ENCODE peak calls at places on chromosomes 12 and 14, in eight cellular contexts. Y is HCT116, X is breast epithelium, O is GM23338, B is suprapubic skin, M is upper lobe of left lung, T is stomach, K is endothelial cell of umbilical vein. W is an unnamed sample. For H3K4me1, the result is how much of the 10 kb centered on the place peaks cover.

GRCh38 chr14:78075033-78075432 is 95.1 kb upstream of the NRXN3 start:
- DNase-seq in O (no peak), X (no peak), M (no peak), K (no peak), T (no peak), Y (no peak), B (no peak), W (no peak)

GRCh38 chr14:58296731-58297130 is 1.6 kb upstream of the ARID4A start:
- DNase-seq in O (no peak), M (no peak), T (no peak), Y (no peak), K (peak), B (no peak), X (no peak), W (no peak)

GRCh38 chr12:113418213-113418879 is 3.8 kb upstream of the SDSL start:
- DNase-seq in B (no peak), K (no peak), X (no peak), M (peak), O (no peak), Y (no peak), T (no peak), W (no peak)

GRCh38 chr14:71143391-71144290 is 236.4 kb downstream of the PCNX1 start:
- DNase-seq in T (no peak), Y (no peak), X (no peak), B (no peak), M (no peak), K (no peak), O (no peak), W (no peak)

GRCh38 chr12:65496617-65497016 is 218.1 kb downstream of the MSRB3 start:
- DNase-seq in O (no peak), K (no peak), T (no peak), X (no peak), Y (no peak), M (peak), B (no peak), W (no peak)

GRCh38 chr12:85834378-85834777 is 1.8 kb downstream of the RASSF9 start:
- DNase-seq in B (no peak), M (no peak), K (peak), X (no peak), O (peak), Y (no peak), T (no peak), W (no peak)

GRCh38 chr12:113186033-113186365 is 478 bp downstream of the RITA1 start:
- DNase-seq in T (no peak), X (no peak), Y (no peak), K (no peak), B (no peak), M (no peak), O (no peak), W (no peak)

GRCh38 chr14:26531894-26532293 is 65.9 kb downstream of the NOVA1 start:
- DNase-seq in T (no peak), O (peak), B (no peak), X (no peak), M (no peak), Y (no peak), K (no peak), W (no peak)

GRCh38 chr14:95609398-95609990 is 74.6 kb downstream of the GLRX5 start:
- DNase-seq in O (peak), B (no peak), M (no peak), Y (peak), X (no peak), T (peak), K (peak), W (no peak)

GRCh38 chr14:51697848-51698247 is 46.1 kb downstream of the FRMD6 start:
- DNase-seq in K (no peak), O (no peak), X (no peak), B (no peak), T (no peak), Y (no peak), M (no peak), W (no peak)

DNA sequence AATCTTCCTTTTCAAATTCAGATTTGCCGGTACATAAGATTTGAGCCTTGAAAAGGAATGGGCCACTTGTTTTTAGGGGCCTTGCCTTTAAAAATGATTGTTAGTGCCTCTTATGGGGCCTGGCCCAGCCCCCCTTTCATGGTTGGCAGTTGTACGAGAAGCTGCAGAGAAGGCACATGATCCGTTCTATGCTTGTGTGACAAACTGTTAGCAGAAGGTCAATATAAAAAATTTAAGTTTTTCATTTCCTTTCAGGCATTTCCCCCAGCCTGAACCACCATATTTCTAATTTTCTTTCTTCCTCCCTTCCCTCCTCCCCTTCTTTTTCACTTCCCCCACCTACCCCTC is 119.1 kb downstream of the PLXNC1 start:
- DNase-seq in M (no peak), Y (no peak), B (no peak), X (no peak), K (no peak), O (no peak), T (no peak), W (no peak)
- H3K27ac ChIP-seq in M (peak), Y (no peak), B (peak), X (peak), K (no peak), O (no peak), T (no peak), W (peak)

GRCh38 chr12:124603143-124603542 is 35.7 kb upstream of the NCOR2 start:
- DNase-seq in T (no peak), X (no peak), B (no peak), K (no peak), M (no peak), O (no peak), Y (no peak), W (no peak)

GRCh38 chr12:124605150-124605549 is 37.7 kb upstream of the NCOR2 start:
- DNase-seq in T (no peak), B (no peak), X (no peak), Y (no peak), K (no peak), O (no peak), M (no peak), W (no peak)

GRCh38 chr12:124605869-124606774 is 38.7 kb upstream of the NCOR2 start:
- DNase-seq in T (no peak), X (no peak), O (no peak), Y (no peak), M (no peak), B (no peak), K (peak), W (no peak)

GRCh38 chr12:124601699-124602098 is 34.3 kb upstream of the NCOR2 start:
- DNase-seq in M (no peak), K (no peak), Y (no peak), T (no peak), O (no peak), B (no peak), X (no peak), W (no peak)

GRCh38 chr12:124603910-124604775 is 36.7 kb upstream of the NCOR2 start:
- DNase-seq in O (no peak), Y (no peak), M (no peak), X (no peak), K (no peak), B (no peak), T (no peak), W (no peak)
- TF ChIP-seq POLR2AphosphoS5 in O (no peak), Y (no peak), M (no peak), X (no peak), K (no peak), B (no peak), T (no peak), W (no peak)

GRCh38 chr12:21676781-21677180 is 19.1 kb upstream of the LDHB start:
- DNase-seq in Y (no peak), B (no peak), O (no peak), X (no peak), M (no peak), K (no peak), T (no peak), W (no peak)
- H3K4me1 ChIP-seq in Y (under half), B (under half), O (under half), X (under half), M (under half), K (under half), T (under half), W (under half)

DNA sequence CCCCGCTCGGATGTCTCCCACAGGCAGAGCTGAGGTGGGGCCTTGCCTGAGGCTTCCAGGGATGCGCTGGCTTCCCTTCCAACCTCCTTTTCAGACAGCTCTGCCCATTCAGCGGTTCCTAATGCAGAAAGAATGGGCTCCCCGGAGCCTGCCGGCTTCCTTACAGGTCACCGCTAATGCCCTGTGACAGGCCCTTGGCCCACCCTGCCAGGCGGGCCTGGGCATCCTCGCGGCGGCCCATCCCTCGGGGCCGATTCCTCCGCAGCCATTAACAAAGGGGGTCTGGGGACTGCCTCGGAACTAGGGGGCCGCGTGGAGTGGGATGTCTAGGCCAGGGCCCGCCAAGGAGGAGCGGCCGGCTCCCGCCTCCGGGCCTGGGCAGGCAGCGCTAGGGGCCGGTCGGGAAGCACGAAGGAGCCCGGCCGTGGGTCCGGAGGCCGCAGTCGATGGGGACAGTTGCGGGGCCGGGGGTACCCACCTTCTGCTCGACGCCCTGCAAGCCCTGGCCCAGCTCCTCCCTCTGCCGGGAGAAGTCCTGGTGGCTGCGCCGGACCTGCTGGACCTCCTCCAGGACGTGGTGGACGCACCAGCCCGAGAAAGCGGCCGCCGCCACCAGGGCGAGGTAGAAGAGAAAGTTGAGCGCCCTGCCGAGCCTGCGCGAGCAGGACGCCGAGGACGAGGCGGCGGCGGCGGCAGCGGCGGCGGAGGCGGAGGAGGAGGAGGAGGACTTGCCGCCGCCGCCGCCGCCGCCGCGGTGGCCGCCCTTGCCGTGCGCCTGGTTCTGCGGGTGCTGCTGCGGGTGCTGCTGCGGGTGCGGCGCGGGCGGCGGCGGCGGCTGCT is 709 bp downstream of the CKAP4 start:
- DNase-seq in M (peak), O (peak), B (peak), T (peak), K (peak), X (peak), Y (no peak), W (no peak)
- H3K27ac ChIP-seq in M (peak), O (no peak), B (peak), T (peak), K (peak), X (peak), Y (peak), W (peak)

GRCh38 chr14:24440606-24441399 is 1.8 kb downstream of the SDR39U1 start:
- DNase-seq in K (no peak), X (no peak), O (no peak), Y (no peak), B (no peak), M (no peak), T (no peak), W (peak)
- TF ChIP-seq POLR2AphosphoS5 in K (no peak), X (no peak), O (no peak), Y (peak), B (no peak), M (no peak), T (no peak), W (no peak)